ENCODE peak calls at places on chromosomes 11 and 22, in ten cellular contexts. V, A, D, I, E, M, X, R, U and Y are unnamed samples.

GRCh38 chr11:134357545-134357839 is 25.7 kb downstream of the GLB1L2 start:
- DNase-seq in V (no peak), A (no peak), D (no peak), I (no peak), E (peak), M (no peak), X (no peak), R (no peak), U (no peak), Y (no peak)

GRCh38 chr11:45931739-45932138 is 9.3 kb downstream of the LARGE2 start:
- DNase-seq in V (no peak), A (no peak), D (no peak), I (no peak), E (no peak), M (peak), X (no peak), R (no peak), U (no peak), Y (no peak)

GRCh38 chr11:126403039-126403438 is 47.6 kb downstream of the ST3GAL4 start:
- DNase-seq in V (no peak), A (no peak), D (no peak), I (no peak), E (peak), M (no peak), X (peak), R (no peak), U (no peak), Y (peak)

GRCh38 chr11:116925050-116925449 is 87.6 kb upstream of the APOA1 start:
- DNase-seq in V (no peak), A (no peak), D (no peak), I (no peak), E (no peak), M (no peak), X (no peak), R (no peak), U (no peak), Y (no peak)

GRCh38 chr22:23509571-23510302 is 70.4 kb downstream of the IGLL1 start:
- DNase-seq in V (peak), A (peak), D (peak), I (peak), E (no peak), M (no peak), X (no peak), R (no peak), U (no peak), Y (peak)

GRCh38 chr11:88338223-88338661 is 706 bp upstream of the CTSC start:
- DNase-seq in V (peak), A (peak), D (peak), I (peak), E (peak), M (no peak), X (peak), R (peak), U (peak), Y (peak)

GRCh38 chr11:77502501-77502900 is 28.6 kb upstream of the PAK1 start:
- DNase-seq in V (no peak), A (no peak), D (no peak), I (peak), E (no peak), M (no peak), X (no peak), R (no peak), U (no peak), Y (peak)

GRCh38 chr11:112163875-112164521 is at the start of gene IL18:
- DNase-seq in V (no peak), A (no peak), D (peak), I (no peak), E (peak), M (peak), X (peak), R (peak), U (peak), Y (no peak)

GRCh38 chr11:45110562-45110961 is 35.9 kb upstream of the PRDM11 start:
- DNase-seq in V (peak), A (peak), D (peak), I (peak), E (no peak), M (no peak), X (peak), R (no peak), U (peak), Y (peak)

GRCh38 chr11:76291576-76292526 is 85.5 kb upstream of the WNT11 start:
- DNase-seq in V (no peak), A (no peak), D (no peak), I (no peak), E (no peak), M (no peak), X (no peak), R (no peak), U (no peak), Y (no peak)
- TF ChIP-seq CTCF in V (no peak), A (no peak), D (no peak), I (no peak), E (no peak), M (no peak), X (no peak), R (no peak), U (no peak), Y (no peak)

DNA sequence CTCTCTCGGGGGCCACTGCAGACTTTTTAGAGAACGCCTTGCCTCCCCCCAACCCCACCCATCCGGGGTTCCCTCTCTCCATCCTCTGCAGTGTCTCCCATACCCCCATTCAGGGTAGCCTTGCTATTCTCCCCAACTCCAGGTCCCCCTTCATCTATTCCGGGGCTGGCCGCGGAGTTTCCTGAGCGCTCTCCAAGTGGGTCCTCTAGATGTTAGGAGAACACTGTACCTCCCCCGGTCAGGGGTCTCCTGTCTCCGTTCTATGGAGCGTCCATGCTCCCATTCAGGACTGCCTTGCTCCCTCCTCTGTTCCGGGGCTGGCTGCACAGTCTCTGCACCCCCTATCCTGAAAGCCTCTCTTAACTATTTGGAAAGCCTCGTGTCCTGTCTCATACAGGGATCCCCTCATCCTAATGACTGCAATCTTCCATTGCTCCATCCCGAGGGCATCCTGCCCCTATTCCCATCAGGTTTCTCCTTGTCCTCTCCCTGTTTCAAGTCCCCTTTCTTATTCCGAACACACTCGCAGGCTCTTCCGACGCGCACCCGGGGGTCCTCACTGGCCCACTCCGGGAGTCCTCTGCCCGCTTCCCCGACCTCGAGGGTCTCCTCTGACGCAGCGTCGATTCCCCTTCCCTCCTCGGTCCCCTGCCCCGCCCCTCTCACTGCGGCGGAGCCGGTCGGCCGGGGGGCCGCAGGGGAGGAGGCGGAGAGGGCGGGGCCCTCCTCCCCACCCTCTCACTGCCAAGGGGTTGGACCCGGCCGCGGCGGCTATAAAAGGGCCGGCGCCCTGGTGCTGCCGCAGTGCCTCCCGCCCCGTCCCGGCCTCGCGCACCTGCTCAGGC is at the start of gene NEFH:
- DNase-seq in V (peak), A (no peak), D (no peak), I (no peak), E (no peak), M (no peak), X (no peak), R (no peak), U (no peak), Y (no peak)
- H3K4me3 ChIP-seq in V (peak), A (peak), D (peak), I (peak), E (no peak), M (no peak), X (peak), R (peak), U (peak), Y (peak)

GRCh38 chr11:15901046-15901445 is 455.3 kb downstream of the SOX6 start:
- DNase-seq in V (no peak), A (peak), D (no peak), I (no peak), E (no peak), M (no peak), X (no peak), R (no peak), U (no peak), Y (no peak)
- TF ChIP-seq CTCF in V (no peak), A (peak), D (no peak), I (no peak), E (no peak), M (no peak), X (no peak), R (peak), U (no peak), Y (no peak)

GRCh38 chr11:131910491-131911387 is 540.3 kb downstream of the NTM start:
- DNase-seq in V (no peak), A (peak), D (peak), I (peak), E (no peak), M (no peak), X (no peak), R (peak), U (no peak), Y (peak)
- H3K4me3 ChIP-seq in V (no peak), A (peak), D (peak), I (peak), E (no peak), M (no peak), X (peak), R (peak), U (peak), Y (peak)

GRCh38 chr11:96474263-96474662 is 84.5 kb downstream of the JRKL start:
- DNase-seq in V (no peak), A (no peak), D (no peak), I (no peak), E (no peak), M (no peak), X (no peak), R (no peak), U (no peak), Y (no peak)

GRCh38 chr11:96466607-96467006 is 76.8 kb downstream of the JRKL start:
- DNase-seq in V (no peak), A (no peak), D (no peak), I (no peak), E (no peak), M (no peak), X (no peak), R (no peak), U (no peak), Y (no peak)

GRCh38 chr11:96470521-96470920 is 80.7 kb downstream of the JRKL start:
- DNase-seq in V (no peak), A (no peak), D (no peak), I (no peak), E (no peak), M (no peak), X (no peak), R (no peak), U (no peak), Y (no peak)

DNA sequence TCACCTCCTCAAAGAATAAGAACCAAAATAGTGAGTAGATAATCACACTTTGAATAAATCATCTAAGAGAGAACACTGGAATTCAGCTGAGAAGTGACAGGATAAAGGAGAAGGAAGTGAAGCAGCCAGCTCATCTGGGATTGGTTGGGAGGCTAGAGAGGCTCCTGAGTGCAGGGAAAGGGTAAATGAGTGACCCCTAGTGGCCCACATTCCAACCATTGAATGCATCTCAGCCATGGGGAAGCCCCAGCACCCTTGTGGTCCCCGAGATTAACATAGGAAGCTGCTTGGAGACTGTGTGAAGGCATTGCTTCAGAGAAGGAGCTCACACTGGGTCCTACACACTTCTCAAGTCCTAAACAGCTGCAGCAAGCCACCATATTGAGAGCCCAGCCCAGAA is 82.3 kb downstream of the JRKL start:
- DNase-seq in V (no peak), A (no peak), D (no peak), I (no peak), E (no peak), M (no peak), X (no peak), R (no peak), U (no peak), Y (no peak)
- TF ChIP-seq CTCF in V (no peak), A (no peak), D (no peak), I (no peak), E (no peak), M (no peak), X (no peak), R (no peak), U (no peak), Y (no peak)